ENCODE peak calls at places on chromosomes 16 and 17, in five cellular contexts. One of them, this sample, is unnamed.

GRCh38 chr16:74768239-74768638 is 6.4 kb downstream of the FA2H start:
- DNase-seq in fibroblast of lung: no peak
- DNase-seq in Peyer's patch: no peak
- DNase-seq in heart left ventricle: no peak
- DNase-seq in brain microvascular endothelial cell: no peak
- DNase-seq in this sample: no peak

GRCh38 chr17:31596382-31597323 is 205.2 kb downstream of the RAB11FIP4 start:
- DNase-seq in brain microvascular endothelial cell: peak
- DNase-seq in Peyer's patch: peak
- DNase-seq in fibroblast of lung: peak
- DNase-seq in heart left ventricle: peak
- DNase-seq in this sample: peak

GRCh38 chr16:27269300-27270150 is 953 bp upstream of the NSMCE1 start:
- DNase-seq in fibroblast of lung: no peak
- DNase-seq in brain microvascular endothelial cell: no peak
- DNase-seq in Peyer's patch: no peak
- DNase-seq in heart left ventricle: no peak
- DNase-seq in this sample: no peak

GRCh38 chr16:68644715-68645493 is at the start of gene CDH3:
- DNase-seq in heart left ventricle: no peak
- DNase-seq in Peyer's patch: no peak
- DNase-seq in brain microvascular endothelial cell: no peak
- DNase-seq in fibroblast of lung: peak
- DNase-seq in this sample: peak

GRCh38 chr16:19284207-19284606 is 1.3 kb upstream of the CLEC19A start:
- DNase-seq in Peyer's patch: no peak
- DNase-seq in fibroblast of lung: peak
- DNase-seq in brain microvascular endothelial cell: peak
- DNase-seq in heart left ventricle: no peak
- DNase-seq in this sample: no peak

GRCh38 chr16:4846503-4846900 is 586 bp downstream of the GLYR1 start:
- DNase-seq in heart left ventricle: no peak
- DNase-seq in brain microvascular endothelial cell: peak
- DNase-seq in Peyer's patch: peak
- DNase-seq in fibroblast of lung: peak
- DNase-seq in this sample: peak

GRCh38 chr16:19851476-19851875 is 33.2 kb downstream of the GPRC5B start:
- DNase-seq in heart left ventricle: no peak
- DNase-seq in fibroblast of lung: no peak
- DNase-seq in brain microvascular endothelial cell: no peak
- DNase-seq in Peyer's patch: no peak
- DNase-seq in this sample: no peak

GRCh38 chr17:45841883-45842525 is 2.7 kb upstream of the SPPL2C start:
- DNase-seq in Peyer's patch: no peak
- DNase-seq in fibroblast of lung: peak
- DNase-seq in brain microvascular endothelial cell: no peak
- DNase-seq in heart left ventricle: no peak
- DNase-seq in this sample: no peak

GRCh38 chr17:80832888-80833583 is 158.6 kb upstream of the CHMP6 start:
- DNase-seq in heart left ventricle: peak
- DNase-seq in fibroblast of lung: peak
- DNase-seq in Peyer's patch: peak
- DNase-seq in brain microvascular endothelial cell: peak
- DNase-seq in this sample: peak

GRCh38 chr17:29933379-29933778 is 3.4 kb upstream of the SSH2 start:
- DNase-seq in heart left ventricle: no peak
- DNase-seq in fibroblast of lung: peak
- DNase-seq in brain microvascular endothelial cell: peak
- DNase-seq in Peyer's patch: no peak
- DNase-seq in this sample: peak

GRCh38 chr17:63407741-63408330 is 38.3 kb downstream of the CYB561 start:
- DNase-seq in heart left ventricle: no peak
- DNase-seq in fibroblast of lung: no peak
- DNase-seq in Peyer's patch: no peak
- DNase-seq in brain microvascular endothelial cell: no peak
- DNase-seq in this sample: no peak

GRCh38 chr17:66523378-66524174 is 221.2 kb downstream of the PRKCA start:
- DNase-seq in fibroblast of lung: peak
- DNase-seq in brain microvascular endothelial cell: no peak
- DNase-seq in heart left ventricle: no peak
- DNase-seq in Peyer's patch: no peak
- DNase-seq in this sample: peak

GRCh38 chr16:81711609-81712329 is 67.3 kb upstream of the PLCG2 start:
- DNase-seq in brain microvascular endothelial cell: peak
- DNase-seq in Peyer's patch: no peak
- DNase-seq in heart left ventricle: no peak
- DNase-seq in fibroblast of lung: peak
- DNase-seq in this sample: peak

GRCh38 chr16:31452631-31453106 is 6.6 kb upstream of the ARMC5 start:
- DNase-seq in brain microvascular endothelial cell: peak
- DNase-seq in Peyer's patch: no peak
- DNase-seq in heart left ventricle: no peak
- DNase-seq in fibroblast of lung: peak
- DNase-seq in this sample: peak

GRCh38 chr16:15699819-15700218 is 49.8 kb downstream of the NDE1 start:
- DNase-seq in fibroblast of lung: no peak
- DNase-seq in heart left ventricle: no peak
- DNase-seq in Peyer's patch: no peak
- DNase-seq in brain microvascular endothelial cell: no peak
- DNase-seq in this sample: no peak

GRCh38 chr17:61361084-61361483 is 38.6 kb upstream of the TBX2 start:
- DNase-seq in Peyer's patch: no peak
- DNase-seq in heart left ventricle: no peak
- DNase-seq in fibroblast of lung: peak
- DNase-seq in brain microvascular endothelial cell: no peak
- DNase-seq in this sample: peak

GRCh38 chr17:80968602-80969029 is 23.0 kb upstream of the CHMP6 start:
- DNase-seq in brain microvascular endothelial cell: no peak
- DNase-seq in fibroblast of lung: peak
- DNase-seq in heart left ventricle: no peak
- DNase-seq in Peyer's patch: no peak
- DNase-seq in this sample: peak

GRCh38 chr17:78883090-78883532 is 19.9 kb downstream of the CEP295NL start:
- DNase-seq in brain microvascular endothelial cell: peak
- DNase-seq in Peyer's patch: no peak
- DNase-seq in fibroblast of lung: peak
- DNase-seq in heart left ventricle: no peak
- DNase-seq in this sample: peak

GRCh38 chr17:65277576-65277975 is 140.4 kb downstream of the RGS9 start:
- DNase-seq in fibroblast of lung: peak
- DNase-seq in brain microvascular endothelial cell: no peak
- DNase-seq in heart left ventricle: no peak
- DNase-seq in Peyer's patch: no peak
- DNase-seq in this sample: no peak

GRCh38 chr17:69300222-69300621 is 26.7 kb downstream of the ABCA5 start:
- DNase-seq in fibroblast of lung: no peak
- DNase-seq in heart left ventricle: no peak
- DNase-seq in Peyer's patch: no peak
- DNase-seq in brain microvascular endothelial cell: no peak
- DNase-seq in this sample: peak

GRCh38 chr16:75088934-75089333 is 27.6 kb downstream of the LDHD start:
- DNase-seq in heart left ventricle: no peak
- DNase-seq in fibroblast of lung: no peak
- DNase-seq in Peyer's patch: no peak
- DNase-seq in brain microvascular endothelial cell: no peak
- DNase-seq in this sample: no peak

GRCh38 chr17:59737324-59737723 is 29.9 kb downstream of the VMP1 start:
- DNase-seq in Peyer's patch: no peak
- DNase-seq in fibroblast of lung: no peak
- DNase-seq in brain microvascular endothelial cell: no peak
- DNase-seq in heart left ventricle: no peak
- DNase-seq in this sample: no peak

GRCh38 chr17:73957564-73957963 is 245.9 kb upstream of the RPL38 start:
- DNase-seq in Peyer's patch: no peak
- DNase-seq in heart left ventricle: no peak
- DNase-seq in brain microvascular endothelial cell: no peak
- DNase-seq in fibroblast of lung: no peak
- DNase-seq in this sample: no peak

GRCh38 chr17:13538841-13539411 is 62.8 kb downstream of the HS3ST3A1 start:
- DNase-seq in fibroblast of lung: peak
- DNase-seq in Peyer's patch: no peak
- DNase-seq in brain microvascular endothelial cell: no peak
- DNase-seq in heart left ventricle: no peak
- DNase-seq in this sample: no peak

GRCh38 chr17:560379-560935 is 154.2 kb downstream of the VPS53 start:
- DNase-seq in Peyer's patch: no peak
- DNase-seq in brain microvascular endothelial cell: no peak
- DNase-seq in fibroblast of lung: peak
- DNase-seq in heart left ventricle: no peak
- DNase-seq in this sample: no peak

GRCh38 chr17:14775761-14776492 is 475.0 kb downstream of the HS3ST3B1 start:
- DNase-seq in Peyer's patch: no peak
- DNase-seq in heart left ventricle: no peak
- DNase-seq in fibroblast of lung: peak
- DNase-seq in brain microvascular endothelial cell: peak
- DNase-seq in this sample: no peak

GRCh38 chr17:14779236-14779635 is 478.4 kb downstream of the HS3ST3B1 start:
- DNase-seq in heart left ventricle: no peak
- DNase-seq in fibroblast of lung: no peak
- DNase-seq in brain microvascular endothelial cell: no peak
- DNase-seq in Peyer's patch: no peak
- DNase-seq in this sample: no peak

GRCh38 chr17:14774774-14775173 is 473.9 kb downstream of the HS3ST3B1 start:
- DNase-seq in Peyer's patch: no peak
- DNase-seq in fibroblast of lung: no peak
- DNase-seq in heart left ventricle: no peak
- DNase-seq in brain microvascular endothelial cell: no peak
- DNase-seq in this sample: no peak

GRCh38 chr17:14780116-14780515 is 479.2 kb downstream of the HS3ST3B1 start:
- DNase-seq in fibroblast of lung: no peak
- DNase-seq in heart left ventricle: no peak
- DNase-seq in brain microvascular endothelial cell: no peak
- DNase-seq in Peyer's patch: no peak
- DNase-seq in this sample: no peak

GRCh38 chr17:14776791-14777190 is 475.9 kb downstream of the HS3ST3B1 start:
- DNase-seq in Peyer's patch: no peak
- DNase-seq in brain microvascular endothelial cell: peak
- DNase-seq in fibroblast of lung: peak
- DNase-seq in heart left ventricle: no peak
- DNase-seq in this sample: no peak
- H3K4me3 ChIP-seq in Peyer's patch: no peak
- H3K4me3 ChIP-seq in brain microvascular endothelial cell: no peak
- H3K4me3 ChIP-seq in fibroblast of lung: no peak
- H3K4me3 ChIP-seq in heart left ventricle: no peak
- H3K4me3 ChIP-seq in this sample: no peak

GRCh38 chr16:67613808-67614207 is 31.1 kb upstream of the CARMIL2 start:
- DNase-seq in fibroblast of lung: no peak
- DNase-seq in heart left ventricle: no peak
- DNase-seq in Peyer's patch: no peak
- DNase-seq in brain microvascular endothelial cell: no peak
- DNase-seq in this sample: no peak
- TF ChIP-seq CTCF in fibroblast of lung: no peak
- TF ChIP-seq CTCF in heart left ventricle: no peak
- TF ChIP-seq CTCF in Peyer's patch: no peak
- TF ChIP-seq CTCF in brain microvascular endothelial cell: peak
- TF ChIP-seq CTCF in this sample: peak

GRCh38 chr17:77245162-77245926 is 104.6 kb downstream of the SEC14L1 start:
- DNase-seq in heart left ventricle: peak
- DNase-seq in Peyer's patch: no peak
- DNase-seq in brain microvascular endothelial cell: no peak
- DNase-seq in fibroblast of lung: no peak
- DNase-seq in this sample: no peak
- H3K4me3 ChIP-seq in heart left ventricle: no peak
- H3K4me3 ChIP-seq in Peyer's patch: no peak
- H3K4me3 ChIP-seq in brain microvascular endothelial cell: no peak
- H3K4me3 ChIP-seq in fibroblast of lung: no peak
- H3K4me3 ChIP-seq in this sample: no peak

GRCh38 chr16:73216932-73217331 is 169.0 kb upstream of the ZFHX3 start:
- DNase-seq in brain microvascular endothelial cell: no peak
- DNase-seq in fibroblast of lung: peak
- DNase-seq in heart left ventricle: no peak
- DNase-seq in Peyer's patch: no peak
- DNase-seq in this sample: no peak

GRCh38 chr16:73219176-73219575 is 171.2 kb upstream of the ZFHX3 start:
- DNase-seq in heart left ventricle: no peak
- DNase-seq in brain microvascular endothelial cell: no peak
- DNase-seq in fibroblast of lung: no peak
- DNase-seq in Peyer's patch: no peak
- DNase-seq in this sample: no peak

GRCh38 chr16:73214825-73215481 is 167.0 kb upstream of the ZFHX3 start:
- DNase-seq in Peyer's patch: no peak
- DNase-seq in heart left ventricle: no peak
- DNase-seq in fibroblast of lung: peak
- DNase-seq in brain microvascular endothelial cell: peak
- DNase-seq in this sample: peak

GRCh38 chr16:73215482-73216377 is 167.8 kb upstream of the ZFHX3 start:
- DNase-seq in heart left ventricle: no peak
- DNase-seq in Peyer's patch: no peak
- DNase-seq in fibroblast of lung: peak
- DNase-seq in brain microvascular endothelial cell: peak
- DNase-seq in this sample: peak

DNA sequence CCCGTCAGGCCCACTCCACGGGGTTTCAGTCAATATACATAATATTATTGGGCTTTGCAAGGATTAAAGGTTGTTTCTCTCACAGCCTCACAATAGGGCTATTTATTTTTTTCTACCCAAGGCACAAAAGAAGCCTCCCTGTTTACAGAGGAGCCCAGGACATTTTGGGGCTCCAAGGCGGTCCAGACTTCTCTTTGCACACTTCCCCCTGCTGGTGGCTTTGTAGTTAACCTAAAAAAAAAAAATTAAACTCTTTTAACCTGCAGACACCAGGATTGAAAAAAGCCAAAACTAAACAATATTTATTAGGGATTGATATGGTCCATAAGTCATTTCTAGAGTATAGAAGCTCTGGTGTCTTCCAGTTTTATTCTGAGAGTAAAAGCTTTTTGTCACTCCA is 169.7 kb upstream of the ZFHX3 start:
- DNase-seq in heart left ventricle: no peak
- DNase-seq in Peyer's patch: no peak
- DNase-seq in brain microvascular endothelial cell: no peak
- DNase-seq in fibroblast of lung: no peak
- DNase-seq in this sample: no peak
- TF ChIP-seq CTCF in heart left ventricle: no peak
- TF ChIP-seq CTCF in Peyer's patch: no peak
- TF ChIP-seq CTCF in brain microvascular endothelial cell: peak
- TF ChIP-seq CTCF in fibroblast of lung: peak
- TF ChIP-seq CTCF in this sample: peak

GRCh38 chr17:82297280-82297803 is 20.1 kb downstream of the CD7 start:
- DNase-seq in Peyer's patch: peak
- DNase-seq in fibroblast of lung: peak
- DNase-seq in brain microvascular endothelial cell: peak
- DNase-seq in heart left ventricle: peak
- DNase-seq in this sample: peak
- H3K4me3 ChIP-seq in Peyer's patch: peak
- H3K4me3 ChIP-seq in fibroblast of lung: peak
- H3K4me3 ChIP-seq in brain microvascular endothelial cell: peak
- H3K4me3 ChIP-seq in heart left ventricle: peak
- H3K4me3 ChIP-seq in this sample: peak